ENCODE peak calls at places on chromosomes 6 and 20, in four cellular contexts. One of them, this sample, is unnamed.
A peak's percentile ranks its signal among the peaks of the same experiment; 100 is the strongest.

GRCh38 chr6:91600561-91600960 is 1013.7 kb upstream of the MAP3K7 start:
- DNase-seq in fibroblast of lung: no peak
- DNase-seq in Karpas-422: no peak
- DNase-seq in MM.1S: no peak
- DNase-seq in this sample: no peak

GRCh38 chr6:1698527-1698926 is 88.8 kb downstream of the FOXC1 start:
- DNase-seq in fibroblast of lung: no peak
- DNase-seq in MM.1S: no peak
- DNase-seq in Karpas-422: no peak
- DNase-seq in this sample: no peak

GRCh38 chr6:42396720-42397119 is 55.0 kb downstream of the TRERF1 start:
- DNase-seq in Karpas-422: peak; percentile 84
- DNase-seq in fibroblast of lung: no peak
- DNase-seq in MM.1S: no peak
- DNase-seq in this sample: no peak

GRCh38 chr20:23614163-23614562 is 8.4 kb upstream of the CST9 start:
- DNase-seq in Karpas-422: no peak
- DNase-seq in fibroblast of lung: no peak
- DNase-seq in MM.1S: no peak
- DNase-seq in this sample: no peak

GRCh38 chr6:21163110-21163837 is 430.3 kb upstream of the SOX4 start:
- DNase-seq in MM.1S: no peak
- DNase-seq in fibroblast of lung: peak; percentile 58
- DNase-seq in Karpas-422: no peak
- DNase-seq in this sample: no peak

GRCh38 chr6:52361945-52362442 is at the start of gene PAQR8:
- DNase-seq in fibroblast of lung: no peak
- DNase-seq in MM.1S: peak; percentile 73
- DNase-seq in Karpas-422: peak; percentile 88
- DNase-seq in this sample: peak; percentile 87

GRCh38 chr6:111462770-111463391 is 20.1 kb downstream of the REV3L start:
- DNase-seq in Karpas-422: no peak
- DNase-seq in fibroblast of lung: peak; percentile 65
- DNase-seq in MM.1S: no peak
- DNase-seq in this sample: no peak

GRCh38 chr6:72617721-72618120 is 4.1 kb upstream of the KCNQ5 start:
- DNase-seq in fibroblast of lung: no peak
- DNase-seq in Karpas-422: no peak
- DNase-seq in MM.1S: no peak
- DNase-seq in this sample: no peak

GRCh38 chr6:45504947-45505346 is 127.2 kb upstream of the SUPT3H start:
- DNase-seq in Karpas-422: no peak
- DNase-seq in fibroblast of lung: peak; percentile 81
- DNase-seq in MM.1S: no peak
- DNase-seq in this sample: no peak

GRCh38 chr20:38987777-38988176 is 25.6 kb downstream of the DHX35 start:
- DNase-seq in fibroblast of lung: no peak
- DNase-seq in Karpas-422: peak; percentile 88
- DNase-seq in MM.1S: peak; percentile 68
- DNase-seq in this sample: peak; percentile 20

GRCh38 chr6:67888886-67889681 is 746.0 kb upstream of the ADGRB3 start:
- DNase-seq in MM.1S: no peak
- DNase-seq in Karpas-422: no peak
- DNase-seq in fibroblast of lung: no peak
- DNase-seq in this sample: peak; percentile 58

GRCh38 chr6:46771556-46771955 is 21.6 kb upstream of the MEP1A start:
- DNase-seq in Karpas-422: no peak
- DNase-seq in fibroblast of lung: no peak
- DNase-seq in MM.1S: no peak
- DNase-seq in this sample: no peak

GRCh38 chr6:46772038-46772437 is 21.2 kb upstream of the MEP1A start:
- DNase-seq in fibroblast of lung: no peak
- DNase-seq in Karpas-422: no peak
- DNase-seq in MM.1S: no peak
- DNase-seq in this sample: no peak

GRCh38 chr6:46776070-46776752 is 17.0 kb upstream of the MEP1A start:
- DNase-seq in fibroblast of lung: no peak
- DNase-seq in Karpas-422: no peak
- DNase-seq in MM.1S: no peak
- DNase-seq in this sample: no peak

GRCh38 chr6:46773201-46773855 is 19.9 kb upstream of the MEP1A start:
- DNase-seq in Karpas-422: peak; percentile 79
- DNase-seq in fibroblast of lung: no peak
- DNase-seq in MM.1S: no peak
- DNase-seq in this sample: no peak

DNA sequence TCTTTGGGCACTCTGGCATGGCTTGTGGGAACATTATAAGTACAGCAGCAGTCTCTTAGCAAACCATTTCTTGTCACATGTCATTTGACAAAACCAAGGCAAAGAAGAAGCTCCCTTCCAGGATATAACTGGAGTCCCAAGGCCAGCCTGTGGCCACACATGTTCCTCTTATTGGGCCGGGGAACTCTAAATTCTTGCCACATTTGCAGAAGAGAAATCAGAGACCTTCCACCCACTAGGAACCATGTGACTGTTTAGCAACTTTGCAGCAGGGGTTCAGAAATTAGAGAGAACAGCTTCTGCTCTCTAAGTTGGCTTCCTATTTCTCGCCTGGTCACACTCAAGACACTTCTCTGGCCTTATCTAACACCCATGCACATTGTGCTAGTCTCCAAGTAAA is 20.4 kb upstream of the MEP1A start:
- DNase-seq in MM.1S: no peak
- DNase-seq in fibroblast of lung: no peak
- DNase-seq in Karpas-422: peak; percentile 62
- DNase-seq in this sample: no peak
- H3K27ac ChIP-seq in MM.1S: no peak overlapping the region
- H3K27ac ChIP-seq in fibroblast of lung: no peak overlapping the region
- H3K27ac ChIP-seq in Karpas-422: peak overlapping the region; percentile 56
- H3K27ac ChIP-seq in this sample: no peak overlapping the region

DNA sequence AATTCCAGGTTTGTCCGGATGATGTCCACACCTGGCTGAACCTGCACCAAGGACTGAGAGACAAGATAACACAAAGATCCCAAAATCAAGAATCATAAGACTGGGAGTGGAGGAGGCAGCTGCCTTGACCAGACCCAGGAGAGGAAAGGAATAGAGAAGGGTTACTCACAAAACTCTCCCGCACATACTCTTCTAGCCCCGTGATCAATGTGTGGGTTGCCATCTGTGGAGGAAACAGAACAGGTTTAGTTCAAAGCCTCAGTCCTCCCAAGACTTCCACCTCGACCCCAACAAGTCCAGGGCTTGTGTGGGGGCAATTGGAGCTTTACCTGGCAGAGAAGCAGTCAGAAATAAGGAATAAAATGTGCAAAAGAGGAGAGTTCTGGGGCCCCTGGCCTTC is 11.1 kb downstream of the BAG6 start:
- DNase-seq in Karpas-422: no peak
- DNase-seq in fibroblast of lung: no peak
- DNase-seq in MM.1S: no peak
- DNase-seq in this sample: no peak
- H3K36me3 ChIP-seq in Karpas-422: peaks cover 32% of the 10 kb centered on the region
- H3K36me3 ChIP-seq in fibroblast of lung: peaks cover 36% of the 10 kb centered on the region
- H3K36me3 ChIP-seq in MM.1S: no peaks in the 10 kb centered on the region
- H3K36me3 ChIP-seq in this sample: peaks cover 96% of the 10 kb centered on the region

GRCh38 chr6:57173886-57174510 is 1.9 kb downstream of the BAG2 start:
- DNase-seq in Karpas-422: peak; percentile 54
- DNase-seq in fibroblast of lung: peak; percentile 86
- DNase-seq in MM.1S: no peak
- DNase-seq in this sample: no peak
- H3K27ac ChIP-seq in Karpas-422: peak overlapping the region; percentile 74
- H3K27ac ChIP-seq in fibroblast of lung: peak overlapping the region; percentile 92
- H3K27ac ChIP-seq in MM.1S: no peak overlapping the region
- H3K27ac ChIP-seq in this sample: peak overlapping the region; percentile 82

DNA sequence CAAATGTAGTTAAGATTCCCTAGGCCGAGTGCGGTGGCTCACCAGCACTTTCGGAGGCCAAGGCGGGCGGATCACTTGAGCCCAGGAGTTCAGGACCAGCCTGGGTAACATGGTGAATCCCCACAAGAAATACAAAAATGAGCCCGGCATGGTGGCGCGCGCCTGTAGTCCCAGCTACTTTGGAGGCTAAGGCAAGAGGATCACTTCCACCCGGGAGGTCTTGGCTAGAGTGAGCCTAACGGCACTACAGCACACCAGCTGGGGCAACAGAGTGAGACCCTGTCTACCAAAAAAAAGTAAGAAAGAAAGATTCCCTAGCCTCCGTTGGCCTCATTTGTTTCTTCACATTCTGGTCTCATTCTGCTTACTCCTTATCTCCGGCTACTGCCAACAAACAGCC is 1.2 kb downstream of the ESF1 start:
- DNase-seq in MM.1S: no peak
- DNase-seq in Karpas-422: no peak
- DNase-seq in fibroblast of lung: no peak
- DNase-seq in this sample: no peak
- H3K36me3 ChIP-seq in MM.1S: peaks cover 7% of the 10 kb centered on the region
- H3K36me3 ChIP-seq in Karpas-422: peaks cover 51% of the 10 kb centered on the region
- H3K36me3 ChIP-seq in fibroblast of lung: peaks cover 3% of the 10 kb centered on the region
- H3K36me3 ChIP-seq in this sample: peaks cover 55% of the 10 kb centered on the region

GRCh38 chr6:7169296-7169721 is 61.5 kb downstream of the RREB1 start:
- DNase-seq in Karpas-422: no peak
- DNase-seq in fibroblast of lung: peak; percentile 66
- DNase-seq in MM.1S: no peak
- DNase-seq in this sample: no peak
- H3K27ac ChIP-seq in Karpas-422: no peak overlapping the region
- H3K27ac ChIP-seq in fibroblast of lung: peak overlapping the region; percentile 34
- H3K27ac ChIP-seq in MM.1S: no peak overlapping the region
- H3K27ac ChIP-seq in this sample: no peak overlapping the region

GRCh38 chr20:62633571-62634329 is 8.6 kb upstream of the SLCO4A1 start:
- DNase-seq in MM.1S: no peak
- DNase-seq in Karpas-422: no peak
- DNase-seq in fibroblast of lung: no peak
- DNase-seq in this sample: no peak
- H3K36me3 ChIP-seq in MM.1S: no peaks in the 10 kb centered on the region
- H3K36me3 ChIP-seq in Karpas-422: no peaks in the 10 kb centered on the region
- H3K36me3 ChIP-seq in fibroblast of lung: no peaks in the 10 kb centered on the region
- H3K36me3 ChIP-seq in this sample: no peaks in the 10 kb centered on the region

GRCh38 chr6:155234687-155235543 is 28.9 kb upstream of the CLDN20 start:
- DNase-seq in fibroblast of lung: peak; percentile 28
- DNase-seq in MM.1S: no peak
- DNase-seq in Karpas-422: no peak
- DNase-seq in this sample: no peak

GRCh38 chr6:155241966-155242365 is 21.8 kb upstream of the CLDN20 start:
- DNase-seq in fibroblast of lung: no peak
- DNase-seq in Karpas-422: no peak
- DNase-seq in MM.1S: no peak
- DNase-seq in this sample: no peak

GRCh38 chr6:155234167-155234566 is 29.6 kb upstream of the CLDN20 start:
- DNase-seq in fibroblast of lung: no peak
- DNase-seq in Karpas-422: no peak
- DNase-seq in MM.1S: no peak
- DNase-seq in this sample: no peak

GRCh38 chr6:155240905-155241600 is 22.8 kb upstream of the CLDN20 start:
- DNase-seq in Karpas-422: no peak
- DNase-seq in MM.1S: no peak
- DNase-seq in fibroblast of lung: no peak
- DNase-seq in this sample: no peak

GRCh38 chr6:155237613-155238012 is 26.2 kb upstream of the CLDN20 start:
- DNase-seq in MM.1S: no peak
- DNase-seq in Karpas-422: no peak
- DNase-seq in fibroblast of lung: no peak
- DNase-seq in this sample: no peak
- H3K27ac ChIP-seq in MM.1S: no peak overlapping the region
- H3K27ac ChIP-seq in Karpas-422: no peak overlapping the region
- H3K27ac ChIP-seq in fibroblast of lung: no peak overlapping the region
- H3K27ac ChIP-seq in this sample: no peak overlapping the region

DNA sequence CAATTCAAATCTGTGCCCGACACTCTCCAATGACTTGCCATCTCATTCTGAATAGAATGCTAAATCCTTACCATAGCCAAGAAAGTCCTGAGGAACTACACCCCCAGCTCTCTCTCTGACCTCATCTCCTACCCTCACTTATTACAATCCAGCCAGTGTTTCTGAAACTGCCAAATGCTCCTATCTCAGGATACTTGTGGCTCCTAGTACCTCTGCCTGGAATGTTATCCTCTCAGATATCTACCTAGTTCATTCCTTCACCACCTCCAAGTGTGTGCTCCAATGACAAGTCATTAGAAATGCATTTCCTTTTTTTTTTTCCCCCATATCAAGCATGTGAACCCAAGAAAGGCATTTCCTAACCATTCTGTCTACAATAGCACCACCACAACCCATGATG is 24.4 kb downstream of the ZNF184 start:
- DNase-seq in Karpas-422: no peak
- DNase-seq in MM.1S: no peak
- DNase-seq in fibroblast of lung: no peak
- DNase-seq in this sample: no peak
- H3K36me3 ChIP-seq in Karpas-422: peaks cover 52% of the 10 kb centered on the region
- H3K36me3 ChIP-seq in MM.1S: peaks cover 28% of the 10 kb centered on the region
- H3K36me3 ChIP-seq in fibroblast of lung: peaks cover 2% of the 10 kb centered on the region
- H3K36me3 ChIP-seq in this sample: peaks cover 60% of the 10 kb centered on the region

DNA sequence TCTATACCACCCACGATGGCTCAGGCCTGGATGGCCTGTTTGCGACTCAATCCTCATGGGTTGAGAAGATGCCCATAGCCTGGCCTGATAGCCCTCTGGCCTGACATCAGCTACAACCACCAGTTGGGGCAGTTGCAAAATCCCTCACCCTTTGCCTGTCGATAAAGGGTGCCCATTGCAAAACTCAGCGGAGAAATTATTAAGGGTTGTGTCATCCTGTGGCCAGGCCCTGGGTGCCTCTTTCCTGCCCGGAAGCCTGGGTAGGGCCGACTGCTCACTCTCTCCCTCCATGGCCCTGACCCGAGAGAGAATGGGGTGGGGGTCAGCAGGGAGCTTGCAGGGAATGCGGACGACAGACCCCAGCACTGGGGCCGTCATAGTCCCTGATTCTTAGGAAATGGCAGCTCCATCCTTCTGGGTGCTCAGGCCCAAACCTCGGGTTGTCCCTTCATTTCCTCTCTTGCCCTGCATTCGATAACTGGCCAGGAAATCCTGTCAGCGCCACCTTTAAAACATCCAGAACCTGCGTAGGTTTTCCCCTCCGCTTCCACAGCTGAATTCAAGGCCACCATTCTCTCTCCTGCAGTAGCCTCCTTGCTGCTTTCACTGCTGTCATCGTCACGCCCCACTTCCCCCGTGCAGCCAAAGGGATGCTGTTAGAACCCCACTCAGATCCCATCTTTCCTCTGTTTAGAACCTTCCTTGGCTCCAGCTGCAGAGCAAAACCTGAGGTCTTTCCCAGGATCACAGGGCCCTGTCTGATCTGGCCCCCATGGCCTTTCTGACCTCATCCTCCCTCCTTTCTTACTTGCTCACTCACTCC is 31.1 kb downstream of the CEBPB start:
- DNase-seq in fibroblast of lung: peak; percentile 62
- DNase-seq in Karpas-422: no peak
- DNase-seq in MM.1S: no peak
- DNase-seq in this sample: no peak
- H3K27ac ChIP-seq in fibroblast of lung: no peak overlapping the region
- H3K27ac ChIP-seq in Karpas-422: no peak overlapping the region
- H3K27ac ChIP-seq in MM.1S: no peak overlapping the region
- H3K27ac ChIP-seq in this sample: no peak overlapping the region

DNA sequence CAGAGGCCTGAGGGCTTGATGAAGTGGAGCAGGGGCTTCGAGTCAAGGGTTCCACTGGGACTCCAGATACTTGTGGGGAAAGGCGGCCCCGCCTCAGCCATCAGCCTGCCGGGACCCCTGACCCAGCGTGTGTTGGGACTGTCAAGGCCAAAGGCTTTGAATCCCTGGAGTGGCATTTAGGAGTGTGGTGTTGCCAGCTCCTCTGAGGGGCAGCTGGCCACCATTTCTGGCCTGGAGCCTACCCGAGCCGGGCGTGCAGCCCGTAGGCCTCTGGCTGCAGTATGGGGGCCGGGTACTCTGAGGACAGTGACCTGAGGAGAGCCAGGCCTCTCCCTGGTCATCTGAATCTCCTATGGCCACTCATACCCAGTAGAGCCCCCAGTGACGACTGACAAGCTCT is 40.0 kb downstream of the RRBP1 start:
- DNase-seq in fibroblast of lung: no peak
- DNase-seq in MM.1S: no peak
- DNase-seq in Karpas-422: no peak
- DNase-seq in this sample: no peak
- H3K36me3 ChIP-seq in fibroblast of lung: peaks cover 49% of the 10 kb centered on the region
- H3K36me3 ChIP-seq in MM.1S: peaks cover 29% of the 10 kb centered on the region
- H3K36me3 ChIP-seq in Karpas-422: no peaks in the 10 kb centered on the region
- H3K36me3 ChIP-seq in this sample: no peaks in the 10 kb centered on the region